ENCODE peak calls at places on chromosomes 11 and 22, in eight cellular contexts. Z, C, G, V, O, L, P and H are unnamed samples.

GRCh38 chr22:39690901-39691620 is 120.5 kb downstream of the CACNA1I start:
- DNase-seq in G (peak), V (no peak), Z (no peak), P (no peak), L (no peak), C (no peak), O (no peak), H (no peak)

GRCh38 chr11:36509265-36509664 is 807 bp downstream of the TRAF6 start:
- DNase-seq in G (peak), C (no peak), V (no peak), P (no peak), O (no peak), Z (peak), L (peak), H (peak)

GRCh38 chr22:46589141-46589748 is 30.9 kb upstream of the GRAMD4 start:
- DNase-seq in G (no peak), L (no peak), O (peak), Z (no peak), V (no peak), C (no peak), P (no peak), H (no peak)

GRCh38 chr11:84673753-84674152 is 953.4 kb downstream of the DLG2 start:
- DNase-seq in O (no peak), V (no peak), L (no peak), P (no peak), C (no peak), Z (no peak), G (no peak), H (peak)

GRCh38 chr11:34204396-34205279 is 99.2 kb downstream of the NAT10 start:
- DNase-seq in C (no peak), P (no peak), L (no peak), V (no peak), O (no peak), Z (peak), G (no peak), H (no peak)

GRCh38 chr11:15830730-15831443 is 525.5 kb downstream of the SOX6 start:
- DNase-seq in P (no peak), O (no peak), Z (no peak), L (no peak), G (no peak), V (no peak), C (no peak), H (no peak)

GRCh38 chr22:48449466-48450187 is 1378.0 kb downstream of the BRD1 start:
- DNase-seq in Z (no peak), O (no peak), L (no peak), P (no peak), V (no peak), C (no peak), G (no peak), H (no peak)

GRCh38 chr22:50105529-50106100 is 15.8 kb downstream of the MOV10L1 start:
- DNase-seq in O (no peak), P (no peak), L (no peak), V (no peak), C (no peak), G (peak), Z (peak), H (peak)

GRCh38 chr11:108117746-108118371 is 3.5 kb upstream of the ACAT1 start:
- DNase-seq in O (no peak), V (no peak), L (peak), G (peak), Z (peak), P (no peak), C (peak), H (peak)

GRCh38 chr11:13777341-13777985 is 109.0 kb downstream of the FAR1 start:
- DNase-seq in L (no peak), O (no peak), P (peak), C (no peak), G (no peak), Z (no peak), V (no peak), H (no peak)

GRCh38 chr22:46417268-46417580 is 81.7 kb downstream of the TRMU start:
- DNase-seq in Z (no peak), G (no peak), L (no peak), O (no peak), P (no peak), V (no peak), C (no peak), H (no peak)

GRCh38 chr11:75442161-75442885 is 9.3 kb upstream of the KLHL35 start:
- DNase-seq in O (no peak), Z (no peak), C (no peak), G (no peak), P (no peak), L (no peak), V (no peak), H (no peak)

GRCh38 chr11:59968395-59968783 is 4.6 kb downstream of the OOSP4A start:
- DNase-seq in C (no peak), P (no peak), Z (no peak), G (no peak), L (no peak), V (no peak), O (no peak), H (no peak)

GRCh38 chr11:128437137-128437536 is 150.2 kb downstream of the ETS1 start:
- DNase-seq in V (peak), C (no peak), O (no peak), G (peak), P (no peak), L (no peak), Z (no peak), H (peak)

GRCh38 chr11:68743539-68743938 is 7.8 kb downstream of the TESMIN start:
- DNase-seq in V (no peak), P (no peak), O (no peak), G (no peak), Z (no peak), C (no peak), L (no peak), H (no peak)

GRCh38 chr11:69640260-69640994 is 529 bp upstream of the CCND1 start:
- DNase-seq in O (no peak), C (no peak), G (no peak), L (no peak), Z (peak), V (no peak), P (no peak), H (peak)

GRCh38 chr11:12455938-12456337 is 78.6 kb downstream of the PARVA start:
- DNase-seq in P (no peak), L (no peak), G (peak), V (no peak), Z (no peak), O (no peak), C (no peak), H (peak)

GRCh38 chr11:132718711-132719641 is 813.3 kb downstream of the OPCML start:
- DNase-seq in V (peak), Z (no peak), G (peak), P (no peak), O (no peak), C (no peak), L (no peak), H (no peak)

GRCh38 chr22:22800716-22801115 is 86.9 kb upstream of the IGLL5 start:
- DNase-seq in L (no peak), V (no peak), O (no peak), C (no peak), G (no peak), P (no peak), Z (no peak), H (peak)

GRCh38 chr11:103700605-103701004 is 335.8 kb upstream of the DDI1 start:
- DNase-seq in L (no peak), Z (peak), O (no peak), G (peak), P (no peak), V (peak), C (peak), H (peak)

GRCh38 chr11:78315724-78316123 is 101.9 kb downstream of the GAB2 start:
- DNase-seq in G (no peak), P (no peak), Z (no peak), L (no peak), C (no peak), O (no peak), V (no peak), H (no peak)

GRCh38 chr11:124897681-124898680 is at the start of gene ROBO4:
- DNase-seq in L (no peak), V (peak), Z (peak), P (peak), G (peak), C (peak), O (peak), H (peak)

GRCh38 chr11:64281957-64282770 is 2.3 kb downstream of the BAD start:
- DNase-seq in P (no peak), O (no peak), L (no peak), C (no peak), G (no peak), Z (no peak), V (no peak), H (no peak)

GRCh38 chr22:45917146-45917545 is 59.8 kb downstream of the WNT7B start:
- DNase-seq in P (no peak), O (no peak), Z (no peak), L (no peak), V (no peak), G (no peak), C (no peak), H (no peak)

GRCh38 chr11:82854242-82854641 is 46.0 kb downstream of the PRCP start:
- DNase-seq in G (no peak), P (no peak), L (no peak), O (no peak), C (no peak), V (no peak), Z (no peak), H (peak)

GRCh38 chr11:67439321-67440228 is 2.1 kb upstream of the PTPRCAP start:
- DNase-seq in C (no peak), O (peak), V (no peak), Z (no peak), L (no peak), P (no peak), G (peak), H (no peak)

DNA sequence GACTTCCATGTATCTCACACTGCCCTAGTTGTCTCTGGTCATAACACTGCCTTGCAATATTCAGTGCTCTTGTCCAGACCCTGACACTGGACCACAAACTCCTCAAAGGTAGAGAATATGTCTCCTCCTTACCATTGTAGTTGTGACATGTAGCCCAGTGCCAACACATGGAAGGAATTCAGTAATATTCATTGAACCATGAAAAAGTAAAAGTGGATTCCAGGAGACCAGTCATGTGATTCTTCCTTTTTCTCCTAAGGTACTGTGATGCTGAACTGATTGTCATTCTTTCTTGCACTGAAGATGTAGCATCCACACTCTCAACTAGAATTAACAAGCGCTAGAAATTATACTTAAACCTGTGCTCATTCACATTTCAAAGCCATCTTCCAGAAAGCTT is 224.6 kb upstream of the BLID start:
- DNase-seq in C (no peak), Z (no peak), L (no peak), G (no peak), O (no peak), V (no peak), P (no peak), H (no peak)
- H3K4me3 ChIP-seq in C (no peak), Z (no peak), L (no peak), G (no peak), O (no peak), V (no peak), P (no peak), H (no peak)

DNA sequence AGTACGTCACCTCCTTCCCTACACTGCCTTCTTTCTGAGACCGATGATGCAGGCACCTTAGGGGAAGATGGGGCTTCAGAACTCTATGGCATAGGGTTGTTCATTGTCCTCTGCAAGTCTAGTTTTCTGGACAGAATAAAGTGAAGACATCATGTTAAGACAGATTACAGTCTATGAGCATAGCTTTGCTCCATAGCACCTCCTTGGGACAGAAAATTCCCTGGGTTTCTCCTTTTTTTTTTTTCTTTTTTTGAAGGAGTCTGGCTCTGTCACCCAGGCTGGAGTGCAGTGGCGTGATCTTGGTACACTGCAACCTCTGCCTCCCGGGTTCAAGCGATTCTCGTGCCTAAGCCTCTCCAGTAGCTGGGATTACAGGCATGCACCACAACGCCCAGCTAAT is 119.8 kb upstream of the CADM1 start:
- DNase-seq in G (no peak), Z (no peak), O (no peak), V (no peak), P (no peak), L (no peak), C (no peak), H (no peak)
- TF ChIP-seq CTCF in G (no peak), Z (peak), O (no peak), V (no peak), P (no peak), L (no peak), C (no peak), H (no peak)

GRCh38 chr11:96214745-96215093 is 128.3 kb downstream of the MAML2 start:
- DNase-seq in L (no peak), P (no peak), V (no peak), O (no peak), G (no peak), Z (no peak), C (no peak), H (no peak)

GRCh38 chr11:96218013-96218412 is 125.0 kb downstream of the MAML2 start:
- DNase-seq in L (no peak), P (no peak), O (no peak), Z (no peak), C (no peak), V (no peak), G (no peak), H (no peak)

GRCh38 chr11:96215094-96215782 is 127.8 kb downstream of the MAML2 start:
- DNase-seq in G (peak), L (no peak), O (no peak), Z (no peak), C (no peak), V (no peak), P (no peak), H (peak)

GRCh38 chr11:96217206-96217605 is 125.8 kb downstream of the MAML2 start:
- DNase-seq in Z (no peak), G (no peak), V (no peak), C (no peak), L (no peak), P (no peak), O (no peak), H (no peak)

GRCh38 chr11:96215826-96216225 is 127.2 kb downstream of the MAML2 start:
- DNase-seq in V (no peak), O (no peak), G (no peak), L (no peak), P (no peak), Z (no peak), C (no peak), H (no peak)
- H3K4me3 ChIP-seq in V (no peak), O (no peak), G (no peak), L (no peak), P (no peak), Z (no peak), C (no peak), H (no peak)

GRCh38 chr11:65588199-65589054 is 7.2 kb downstream of the KCNK7 start:
- DNase-seq in C (no peak), Z (no peak), V (no peak), G (peak), L (peak), P (no peak), O (peak), H (peak)
- TF ChIP-seq CTCF in C (peak), Z (peak), V (peak), G (peak), L (peak), P (no peak), O (peak), H (peak)

DNA sequence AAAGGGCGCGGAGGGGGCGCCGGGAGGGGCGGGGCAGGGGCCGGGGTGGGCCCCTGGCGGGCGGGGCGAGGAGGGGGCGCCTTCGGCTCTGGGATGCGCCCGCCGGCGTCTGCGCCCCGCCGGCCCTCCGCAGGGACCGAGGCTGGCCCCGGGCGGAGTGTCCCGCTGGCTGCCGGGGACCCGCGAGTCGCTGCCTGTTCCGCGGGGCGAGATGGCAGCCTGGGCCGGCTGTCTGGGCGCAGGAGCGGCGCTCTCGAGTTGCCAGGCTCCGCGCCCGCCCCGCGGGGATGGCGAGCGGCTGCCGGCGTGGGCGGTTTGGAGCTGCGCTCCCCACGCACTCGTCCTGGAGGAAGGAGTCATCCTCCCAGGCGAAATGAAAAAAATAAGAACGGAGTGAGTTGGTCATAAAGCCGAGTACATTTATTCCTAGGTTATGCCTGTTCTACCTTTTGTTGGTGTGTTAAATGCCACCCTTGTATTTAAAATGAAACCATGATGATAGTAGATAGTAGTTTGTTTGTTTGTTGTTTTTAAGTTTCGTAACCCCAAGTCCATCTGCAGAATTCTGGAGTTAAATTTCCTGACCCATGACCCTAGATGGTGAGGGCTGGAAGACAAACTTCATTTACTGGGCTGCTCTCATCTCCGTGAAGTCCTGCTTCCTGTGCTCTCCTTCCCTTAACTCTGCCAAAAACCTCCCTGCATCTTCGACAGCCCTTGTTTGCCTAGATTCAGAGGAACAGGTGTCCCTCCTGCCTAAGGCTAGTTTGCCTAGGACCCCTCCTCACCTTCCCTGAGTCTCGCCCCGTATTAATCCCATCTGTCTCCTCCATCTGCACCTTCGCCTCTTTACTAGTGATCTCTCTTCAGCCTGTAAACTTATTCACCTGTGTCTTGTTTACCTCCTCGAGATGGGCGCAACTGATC is 32.8 kb downstream of the EIF3F start:
- DNase-seq in P (peak), L (peak), G (peak), Z (peak), C (no peak), O (no peak), V (no peak), H (peak)
- H3K4me3 ChIP-seq in P (peak), L (peak), G (peak), Z (peak), C (peak), O (peak), V (peak), H (peak)

GRCh38 chr11:32113637-32114203 is 22.8 kb downstream of the RCN1 start:
- DNase-seq in O (no peak), L (no peak), G (no peak), V (no peak), P (no peak), Z (no peak), C (no peak), H (no peak)

GRCh38 chr11:32113200-32113599 is 22.3 kb downstream of the RCN1 start:
- DNase-seq in C (no peak), P (no peak), L (no peak), G (no peak), V (no peak), Z (no peak), O (no peak), H (no peak)

GRCh38 chr11:32116668-32117067 is 25.8 kb downstream of the RCN1 start:
- DNase-seq in G (no peak), P (no peak), V (no peak), L (no peak), O (no peak), Z (no peak), C (no peak), H (no peak)

GRCh38 chr11:32118025-32118974 is 27.4 kb downstream of the RCN1 start:
- DNase-seq in C (no peak), V (no peak), Z (peak), L (no peak), P (no peak), O (no peak), G (peak), H (peak)

DNA sequence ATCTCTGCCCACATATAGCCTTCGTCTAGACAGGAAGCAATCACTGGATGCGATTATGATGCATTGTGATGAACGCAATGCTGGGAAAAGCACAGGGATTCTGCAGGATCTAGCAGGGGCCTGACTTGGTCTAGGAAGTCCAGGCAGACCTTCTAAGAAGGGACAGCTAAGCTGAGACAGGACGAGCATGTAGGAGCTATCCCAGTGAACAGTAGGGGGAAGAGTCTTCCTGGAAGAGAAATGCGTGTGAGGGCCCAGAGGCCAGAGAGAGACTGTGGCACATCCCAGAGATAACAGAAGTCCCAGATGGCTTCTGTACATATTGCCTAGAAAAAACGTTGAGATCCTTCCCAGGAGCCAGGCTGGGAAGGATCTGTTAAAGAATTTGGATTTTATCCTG is 24.5 kb downstream of the RCN1 start:
- DNase-seq in G (no peak), Z (no peak), L (no peak), V (no peak), C (no peak), O (no peak), P (no peak), H (no peak)
- TF ChIP-seq CTCF in G (no peak), Z (no peak), L (peak), V (no peak), C (no peak), O (no peak), P (no peak), H (no peak)

GRCh38 chr11:65524010-65524746 is 705 bp upstream of the SCYL1 start:
- DNase-seq in Z (peak), G (no peak), O (peak), P (peak), C (no peak), L (no peak), V (no peak), H (no peak)
- H3K4me3 ChIP-seq in Z (no peak), G (peak), O (peak), P (peak), C (no peak), L (peak), V (peak), H (peak)